ENCODE peak calls at places on chromosome 17, in four cellular contexts. D is GM12865, K is HFFc6, F is A549. Z is an unnamed sample.

GRCh38 chr17:2860045-2860444 is 63.8 kb downstream of the RAP1GAP2 start:
- DNase-seq in D (no peak), K (no peak), F (no peak), Z (no peak)

GRCh38 chr17:28717578-28718316 is at the start of gene RAB34:
- DNase-seq in D (no peak), K (peak), F (peak), Z (peak)

GRCh38 chr17:30521766-30522165 is 44.6 kb downstream of the GOSR1 start:
- DNase-seq in D (no peak), K (no peak), F (no peak), Z (no peak)

GRCh38 chr17:27832851-27833250 is 32.5 kb upstream of the NOS2 start:
- DNase-seq in D (no peak), K (no peak), F (no peak), Z (no peak)

GRCh38 chr17:29115906-29116651 is 64.1 kb downstream of the MYO18A start:
- DNase-seq in D (peak), K (peak), F (peak), Z (no peak)

GRCh38 chr17:76547642-76548202 is 7.9 kb downstream of the PRCD start:
- DNase-seq in D (no peak), K (no peak), F (no peak), Z (no peak)

GRCh38 chr17:77449908-77450741 is 309.4 kb downstream of the SEC14L1 start:
- DNase-seq in D (peak), K (peak), F (no peak), Z (no peak)

GRCh38 chr17:78616946-78617345 is 39.8 kb upstream of the DNAH17 start:
- DNase-seq in D (no peak), K (no peak), F (no peak), Z (no peak)

GRCh38 chr17:67194134-67194533 is 50.9 kb downstream of the HELZ start:
- DNase-seq in D (no peak), K (peak), F (peak), Z (peak)

GRCh38 chr17:47246120-47246519 is 7.5 kb upstream of the ITGB3 start:
- DNase-seq in D (no peak), K (no peak), F (no peak), Z (no peak)

GRCh38 chr17:7935859-7936258 is 3.9 kb downstream of the CNTROB start:
- DNase-seq in D (no peak), K (no peak), F (no peak), Z (no peak)

GRCh38 chr17:33233855-33234228 is 59.3 kb downstream of the ASIC2 start:
- DNase-seq in D (peak), K (no peak), F (no peak), Z (no peak)

GRCh38 chr17:77418609-77419008 is 277.8 kb downstream of the SEC14L1 start:
- DNase-seq in D (no peak), K (no peak), F (no peak), Z (no peak)

GRCh38 chr17:37759014-37759637 is 14.3 kb upstream of the HNF1B start:
- DNase-seq in D (no peak), K (no peak), F (no peak), Z (no peak)

GRCh38 chr17:71917715-71918114 is 203.1 kb upstream of the SOX9 start:
- DNase-seq in D (no peak), K (no peak), F (no peak), Z (no peak)

GRCh38 chr17:31858647-31859486 is at the start of gene COPRS:
- DNase-seq in D (peak), K (peak), F (peak), Z (peak)

GRCh38 chr17:55237268-55237667 is 27.5 kb upstream of the HLF start:
- DNase-seq in D (peak), K (no peak), F (no peak), Z (no peak)

GRCh38 chr17:42979511-42980273 is at the start of gene PTGES3L:
- DNase-seq in D (peak), K (peak), F (peak), Z (no peak)

GRCh38 chr17:44606658-44607057 is 49.4 kb downstream of the FZD2 start:
- DNase-seq in D (no peak), K (no peak), F (no peak), Z (no peak)

GRCh38 chr17:77425791-77426641 is 285.2 kb downstream of the SEC14L1 start:
- DNase-seq in D (no peak), K (peak), F (peak), Z (peak)

GRCh38 chr17:49454050-49454449 is 39.4 kb upstream of the PHB1 start:
- DNase-seq in D (no peak), K (peak), F (peak), Z (no peak)

GRCh38 chr17:75652934-75653549 is 13.9 kb downstream of the RECQL5 start:
- DNase-seq in D (peak), K (no peak), F (peak), Z (no peak)

GRCh38 chr17:66426397-66427033 is 124.1 kb downstream of the PRKCA start:
- DNase-seq in D (peak), K (no peak), F (peak), Z (no peak)

GRCh38 chr17:6796887-6797490 is 21.0 kb downstream of the FBXO39 start:
- DNase-seq in D (no peak), K (peak), F (no peak), Z (no peak)

GRCh38 chr17:44137891-44138709 is 3.6 kb upstream of the HROB start:
- DNase-seq in D (peak), K (peak), F (peak), Z (peak)

GRCh38 chr17:62790554-62790953 is 17.6 kb downstream of the MARCHF10 start:
- DNase-seq in D (no peak), K (peak), F (peak), Z (no peak)

GRCh38 chr17:60079401-60079861 is 710 bp upstream of the HEATR6 start:
- DNase-seq in D (no peak), K (peak), F (peak), Z (no peak)

GRCh38 chr17:32266389-32267269 is 997 bp downstream of the RHBDL3 start:
- DNase-seq in D (no peak), K (no peak), F (no peak), Z (no peak)

GRCh38 chr17:79797492-79798295 is 817 bp upstream of the CBX8 start:
- DNase-seq in D (peak), K (no peak), F (peak), Z (no peak)

GRCh38 chr17:77778636-77779524 is 179.6 kb upstream of the TNRC6C start:
- DNase-seq in D (no peak), K (no peak), F (peak), Z (no peak)

GRCh38 chr17:77400445-77400870 is 259.7 kb downstream of the SEC14L1 start:
- DNase-seq in D (peak), K (no peak), F (no peak), Z (no peak)

GRCh38 chr17:69696645-69697044 is 282.1 kb downstream of the MAP2K6 start:
- DNase-seq in D (no peak), K (no peak), F (no peak), Z (no peak)

GRCh38 chr17:59859444-59860025 is 33.2 kb downstream of the TUBD1 start:
- DNase-seq in D (peak), K (peak), F (peak), Z (no peak)

GRCh38 chr17:32907583-32907982 is 20.4 kb upstream of the TMEM98 start:
- DNase-seq in D (no peak), K (no peak), F (no peak), Z (no peak)

GRCh38 chr17:77163001-77163400 is 22.2 kb downstream of the SEC14L1 start:
- DNase-seq in D (no peak), K (no peak), F (no peak), Z (no peak)

GRCh38 chr17:19387921-19388521 is 1.0 kb upstream of the MFAP4 start:
- DNase-seq in D (no peak), K (peak), F (no peak), Z (no peak)

GRCh38 chr17:72249441-72249840 is 128.6 kb downstream of the SOX9 start:
- DNase-seq in D (no peak), K (no peak), F (no peak), Z (no peak)

GRCh38 chr17:29219378-29220047 is 27.1 kb upstream of the CRYBA1 start:
- DNase-seq in D (peak), K (peak), F (peak), Z (peak)

GRCh38 chr17:61389670-61390478 is 9.8 kb upstream of the TBX2 start:
- DNase-seq in D (peak), K (no peak), F (peak), Z (no peak)

GRCh38 chr17:63834431-63835166 is 7.1 kb upstream of the FTSJ3 start:
- DNase-seq in D (peak), K (peak), F (peak), Z (peak)
- TF ChIP-seq CTCF in D (peak), K (peak), F (peak), Z (peak)

GRCh38 chr17:56834380-56835258 is 668 bp downstream of the DGKE start:
- DNase-seq in D (peak), K (peak), F (peak), Z (no peak)
- TF ChIP-seq CTCF in D (peak), K (peak), F (no peak), Z (no peak)

DNA sequence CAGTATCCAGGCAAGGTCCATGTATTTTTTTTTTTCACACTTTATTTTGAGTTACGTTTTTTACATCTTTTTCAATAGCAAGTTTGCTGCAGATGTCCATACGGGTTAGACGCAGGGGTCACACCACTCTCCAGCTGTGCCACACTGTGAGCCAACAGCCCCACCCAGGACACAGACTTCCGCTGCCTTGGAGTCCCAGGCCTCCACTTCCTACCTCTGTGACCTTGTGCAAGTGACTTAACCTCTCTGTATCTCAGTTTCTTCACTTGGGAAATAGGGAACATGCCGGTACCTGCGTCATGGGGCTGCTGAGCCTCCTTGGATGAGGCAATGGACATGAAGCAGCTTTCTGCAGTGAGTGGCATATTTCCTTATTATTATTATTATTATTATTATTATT is 3.3 kb upstream of the PITPNA start:
- DNase-seq in D (peak), K (no peak), F (no peak), Z (no peak)
- TF ChIP-seq CTCF in D (no peak), K (no peak), F (no peak), Z (no peak)

GRCh38 chr17:73950515-73950914 is 253.0 kb upstream of the RPL38 start:
- DNase-seq in D (no peak), K (no peak), F (no peak), Z (no peak)
- TF ChIP-seq CTCF in D (no peak), K (no peak), F (no peak), Z (no peak)

DNA sequence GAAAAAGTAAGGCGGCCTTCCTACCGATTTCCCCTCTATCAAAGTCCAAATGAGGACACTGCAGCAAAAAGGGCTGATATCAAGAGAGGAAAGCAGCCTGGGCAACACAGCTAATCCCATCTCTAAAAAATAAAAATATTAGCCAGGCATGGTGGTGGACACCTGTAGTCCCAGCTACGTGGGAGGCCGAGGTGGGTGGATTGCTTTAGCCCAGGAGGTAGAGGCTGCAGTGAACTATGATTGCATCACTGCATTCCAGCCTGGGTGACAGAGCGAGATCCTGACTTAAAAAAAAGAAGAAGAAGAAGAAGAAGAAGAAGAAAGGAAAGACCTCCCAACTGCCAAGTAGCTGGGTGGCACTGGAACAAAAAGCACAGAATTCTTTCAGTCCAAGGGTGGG is 14.4 kb downstream of the CACNB1 start:
- DNase-seq in D (no peak), K (no peak), F (no peak), Z (no peak)
- TF ChIP-seq CTCF in D (no peak), K (no peak), F (no peak), Z (no peak)

Z was measured in AG04450.